ENCODE peak calls at places on chromosomes 6 and 20, in five cellular contexts. One of them, this sample, is unnamed.

GRCh38 chr6:28462401-28462800 is 19.1 kb upstream of the ZSCAN23 start:
- DNase-seq in substantia nigra: no peak
- DNase-seq in anterior cingulate cortex: no peak
- DNase-seq in DND-41: no peak
- DNase-seq in lower leg skin: no peak
- DNase-seq in this sample: no peak

GRCh38 chr6:74946961-74947360 is 258.9 kb downstream of the COL12A1 start:
- DNase-seq in substantia nigra: no peak
- DNase-seq in anterior cingulate cortex: no peak
- DNase-seq in DND-41: no peak
- DNase-seq in lower leg skin: no peak
- DNase-seq in this sample: no peak

GRCh38 chr6:138682722-138683521 is 90.6 kb upstream of the CCDC28A start:
- DNase-seq in substantia nigra: no peak
- DNase-seq in anterior cingulate cortex: no peak
- DNase-seq in DND-41: no peak
- DNase-seq in lower leg skin: peak
- DNase-seq in this sample: peak

GRCh38 chr6:14656676-14657075 is 539.1 kb downstream of the CD83 start:
- DNase-seq in substantia nigra: no peak
- DNase-seq in anterior cingulate cortex: no peak
- DNase-seq in DND-41: no peak
- DNase-seq in lower leg skin: no peak
- DNase-seq in this sample: no peak

GRCh38 chr6:52712136-52712535 is 41.2 kb downstream of the TMEM14A start:
- DNase-seq in substantia nigra: no peak
- DNase-seq in anterior cingulate cortex: no peak
- DNase-seq in DND-41: no peak
- DNase-seq in lower leg skin: no peak
- DNase-seq in this sample: no peak

GRCh38 chr6:156686940-156687874 is 90.0 kb upstream of the ARID1B start:
- DNase-seq in substantia nigra: peak
- DNase-seq in anterior cingulate cortex: peak
- DNase-seq in DND-41: peak
- DNase-seq in lower leg skin: peak
- DNase-seq in this sample: peak

GRCh38 chr6:92810913-92811312 is 608.4 kb downstream of the EPHA7 start:
- DNase-seq in substantia nigra: no peak
- DNase-seq in anterior cingulate cortex: no peak
- DNase-seq in DND-41: peak
- DNase-seq in lower leg skin: no peak
- DNase-seq in this sample: no peak

GRCh38 chr6:113642714-113643442 is 214.3 kb upstream of the MARCKS start:
- DNase-seq in substantia nigra: no peak
- DNase-seq in anterior cingulate cortex: no peak
- DNase-seq in DND-41: no peak
- DNase-seq in lower leg skin: no peak
- DNase-seq in this sample: no peak

GRCh38 chr6:125746731-125747588 is 2.5 kb upstream of the HEY2 start:
- DNase-seq in substantia nigra: peak
- DNase-seq in anterior cingulate cortex: peak
- DNase-seq in DND-41: peak
- DNase-seq in lower leg skin: peak
- DNase-seq in this sample: peak

GRCh38 chr6:42505377-42505702 is 53.6 kb upstream of the TRERF1 start:
- DNase-seq in substantia nigra: no peak
- DNase-seq in anterior cingulate cortex: no peak
- DNase-seq in DND-41: no peak
- DNase-seq in lower leg skin: no peak
- DNase-seq in this sample: no peak

GRCh38 chr6:72554761-72555221 is 67.1 kb upstream of the KCNQ5 start:
- DNase-seq in substantia nigra: no peak
- DNase-seq in anterior cingulate cortex: no peak
- DNase-seq in DND-41: no peak
- DNase-seq in lower leg skin: no peak
- DNase-seq in this sample: no peak

GRCh38 chr20:64160118-64160517 is 4.1 kb upstream of the MYT1 start:
- DNase-seq in substantia nigra: no peak
- DNase-seq in anterior cingulate cortex: no peak
- DNase-seq in DND-41: no peak
- DNase-seq in lower leg skin: no peak
- DNase-seq in this sample: no peak

GRCh38 chr6:49333345-49334120 is 129.5 kb downstream of the MMUT start:
- DNase-seq in substantia nigra: no peak
- DNase-seq in anterior cingulate cortex: no peak
- DNase-seq in DND-41: no peak
- DNase-seq in lower leg skin: no peak
- DNase-seq in this sample: no peak

GRCh38 chr6:95636552-95637376 is 59.4 kb downstream of the MANEA start:
- DNase-seq in substantia nigra: no peak
- DNase-seq in anterior cingulate cortex: no peak
- DNase-seq in DND-41: no peak
- DNase-seq in lower leg skin: no peak
- DNase-seq in this sample: no peak

GRCh38 chr6:141077355-141078333 is 1055.1 kb upstream of the GJE1 start:
- DNase-seq in substantia nigra: no peak
- DNase-seq in anterior cingulate cortex: no peak
- DNase-seq in DND-41: peak
- DNase-seq in lower leg skin: no peak
- DNase-seq in this sample: no peak

GRCh38 chr6:73548458-73549446 is 27.9 kb upstream of the EEF1A1 start:
- DNase-seq in substantia nigra: no peak
- DNase-seq in anterior cingulate cortex: no peak
- DNase-seq in DND-41: no peak
- DNase-seq in lower leg skin: no peak
- DNase-seq in this sample: no peak

GRCh38 chr6:37845930-37846329 is 26.4 kb downstream of the ZFAND3 start:
- DNase-seq in substantia nigra: no peak
- DNase-seq in anterior cingulate cortex: no peak
- DNase-seq in DND-41: no peak
- DNase-seq in lower leg skin: no peak
- DNase-seq in this sample: no peak

GRCh38 chr6:168045141-168045691 is 33.8 kb downstream of the FRMD1 start:
- DNase-seq in substantia nigra: no peak
- DNase-seq in anterior cingulate cortex: no peak
- DNase-seq in DND-41: no peak
- DNase-seq in lower leg skin: no peak
- DNase-seq in this sample: peak

GRCh38 chr6:109093732-109094131 is 914 bp downstream of the SESN1 start:
- DNase-seq in substantia nigra: no peak
- DNase-seq in anterior cingulate cortex: no peak
- DNase-seq in DND-41: no peak
- DNase-seq in lower leg skin: no peak
- DNase-seq in this sample: no peak

GRCh38 chr6:43830775-43831174 is 60.8 kb downstream of the VEGFA start:
- DNase-seq in substantia nigra: no peak
- DNase-seq in anterior cingulate cortex: no peak
- DNase-seq in DND-41: no peak
- DNase-seq in lower leg skin: no peak
- DNase-seq in this sample: no peak

GRCh38 chr6:36327226-36328009 is 9.3 kb downstream of the BNIP5 start:
- DNase-seq in substantia nigra: no peak
- DNase-seq in anterior cingulate cortex: no peak
- DNase-seq in DND-41: peak
- DNase-seq in lower leg skin: no peak
- DNase-seq in this sample: no peak

GRCh38 chr6:134175532-134176282 is 123.3 kb upstream of the SLC2A12 start:
- DNase-seq in substantia nigra: peak
- DNase-seq in anterior cingulate cortex: peak
- DNase-seq in DND-41: no peak
- DNase-seq in lower leg skin: peak
- DNase-seq in this sample: peak

GRCh38 chr6:154894903-154895302 is 100.2 kb upstream of the TIAM2 start:
- DNase-seq in substantia nigra: no peak
- DNase-seq in anterior cingulate cortex: no peak
- DNase-seq in DND-41: no peak
- DNase-seq in lower leg skin: peak
- DNase-seq in this sample: no peak

GRCh38 chr20:63037669-63038268 is 31.0 kb upstream of the BHLHE23 start:
- DNase-seq in substantia nigra: no peak
- DNase-seq in anterior cingulate cortex: no peak
- DNase-seq in DND-41: no peak
- DNase-seq in lower leg skin: no peak
- DNase-seq in this sample: peak

GRCh38 chr6:10418862-10419748 is 4.2 kb upstream of the TFAP2A start:
- DNase-seq in substantia nigra: no peak
- DNase-seq in anterior cingulate cortex: no peak
- DNase-seq in DND-41: no peak
- DNase-seq in lower leg skin: no peak
- DNase-seq in this sample: peak

GRCh38 chr6:73481969-73482368 is 20.4 kb downstream of the MTO1 start:
- DNase-seq in substantia nigra: no peak
- DNase-seq in anterior cingulate cortex: no peak
- DNase-seq in DND-41: no peak
- DNase-seq in lower leg skin: no peak
- DNase-seq in this sample: no peak

GRCh38 chr6:160240691-160241084 is 17.9 kb downstream of the SLC22A2 start:
- DNase-seq in substantia nigra: no peak
- DNase-seq in anterior cingulate cortex: no peak
- DNase-seq in DND-41: no peak
- DNase-seq in lower leg skin: no peak
- DNase-seq in this sample: no peak

GRCh38 chr6:67766061-67766460 is 869.0 kb upstream of the ADGRB3 start:
- DNase-seq in substantia nigra: no peak
- DNase-seq in anterior cingulate cortex: no peak
- DNase-seq in DND-41: no peak
- DNase-seq in lower leg skin: no peak
- DNase-seq in this sample: no peak

GRCh38 chr6:104956663-104957294 is at the start of gene LIN28B:
- DNase-seq in substantia nigra: no peak
- DNase-seq in anterior cingulate cortex: no peak
- DNase-seq in DND-41: no peak
- DNase-seq in lower leg skin: no peak
- DNase-seq in this sample: no peak

GRCh38 chr20:50232651-50233324 is 42.2 kb downstream of the CEBPB start:
- DNase-seq in substantia nigra: no peak
- DNase-seq in anterior cingulate cortex: no peak
- DNase-seq in DND-41: no peak
- DNase-seq in lower leg skin: no peak
- DNase-seq in this sample: no peak

GRCh38 chr6:24125980-24126379 is at the start of gene NRSN1:
- DNase-seq in substantia nigra: peak
- DNase-seq in anterior cingulate cortex: peak
- DNase-seq in DND-41: no peak
- DNase-seq in lower leg skin: no peak
- DNase-seq in this sample: no peak

GRCh38 chr6:168016756-168017525 is 19.5 kb downstream of the KIF25 start:
- DNase-seq in substantia nigra: no peak
- DNase-seq in anterior cingulate cortex: no peak
- DNase-seq in DND-41: no peak
- DNase-seq in lower leg skin: no peak
- DNase-seq in this sample: no peak

GRCh38 chr20:20010639-20011500 is 6.3 kb upstream of the NAA20 start:
- DNase-seq in substantia nigra: no peak
- DNase-seq in anterior cingulate cortex: no peak
- DNase-seq in DND-41: no peak
- DNase-seq in lower leg skin: no peak
- DNase-seq in this sample: no peak